ENCODE peak calls at places on chromosomes 4 and X, in four cellular contexts. H is heart left ventricle, A is IMR-90, U is esophagus squamous epithelium. T is an unnamed sample. For H3K27me3, the result is how much of the 10 kb centered on the place peaks cover.

GRCh38 chr4:120801171-120801758 is 121.3 kb downstream of the PRDM5 start:
- DNase-seq in H (peak), A (peak), U (no peak), T (no peak)

GRCh38 chr4:62495039-62495438 is 1294.9 kb downstream of the ADGRL3 start:
- DNase-seq in H (no peak), A (no peak), U (no peak), T (no peak)

GRCh38 chrX:100407147-100407783 is 2.8 kb downstream of the PCDH19 start:
- DNase-seq in H (no peak), A (no peak), U (no peak), T (no peak)

GRCh38 chrX:74779175-74779574 is 146.1 kb downstream of the NEXMIF start:
- DNase-seq in H (no peak), A (no peak), U (no peak), T (no peak)

GRCh38 chr4:141121768-141122415 is 11.4 kb downstream of the RNF150 start:
- DNase-seq in H (no peak), A (no peak), U (no peak), T (no peak)

GRCh38 chr4:143375326-143376073 is 38.8 kb downstream of the GAB1 start:
- DNase-seq in H (no peak), A (no peak), U (no peak), T (no peak)

GRCh38 chr4:186298034-186298647 is 32.2 kb downstream of the F11 start:
- DNase-seq in H (no peak), A (no peak), U (no peak), T (no peak)

GRCh38 chrX:131066237-131066636 is 8.1 kb downstream of the ARHGAP36 start:
- DNase-seq in H (no peak), A (no peak), U (no peak), T (no peak)

GRCh38 chrX:71616672-71617529 is 1.4 kb downstream of the CXCR3 start:
- DNase-seq in H (no peak), A (no peak), U (no peak), T (peak)

GRCh38 chrX:119880552-119881437 is 9.2 kb downstream of the NDUFA1 start:
- DNase-seq in H (peak), A (peak), U (no peak), T (no peak)

GRCh38 chr4:113179996-113180395 is 130.5 kb downstream of the ANK2 start:
- DNase-seq in H (no peak), A (peak), U (no peak), T (no peak)

GRCh38 chr4:184824776-184825393 is 883 bp downstream of the ACSL1 start:
- DNase-seq in H (no peak), A (no peak), U (no peak), T (no peak)

GRCh38 chr4:64341711-64342110 is 67.5 kb downstream of the TECRL start:
- DNase-seq in H (peak), A (no peak), U (no peak), T (no peak)

GRCh38 chrX:137428777-137429564 is 137.0 kb upstream of the ZIC3 start:
- DNase-seq in H (no peak), A (no peak), U (no peak), T (no peak)

GRCh38 chr4:112652216-112652615 is 15.3 kb downstream of the LARP7 start:
- DNase-seq in H (no peak), A (no peak), U (no peak), T (no peak)

GRCh38 chr4:110567266-110567665 is 55.6 kb downstream of the PITX2 start:
- DNase-seq in H (no peak), A (no peak), U (no peak), T (no peak)

GRCh38 chr4:7156273-7157139 is 35.8 kb upstream of the SORCS2 start:
- DNase-seq in H (peak), A (peak), U (no peak), T (peak)

GRCh38 chrX:84123585-84123984 is 64.4 kb downstream of the RPS6KA6 start:
- DNase-seq in H (no peak), A (no peak), U (no peak), T (no peak)

GRCh38 chr4:128812360-128812958 is 3.0 kb downstream of the JADE1 start:
- DNase-seq in H (peak), A (peak), U (no peak), T (no peak)

GRCh38 chr4:164700471-164700870 is 53.5 kb upstream of the SMIM31 start:
- DNase-seq in H (no peak), A (no peak), U (no peak), T (no peak)

GRCh38 chrX:85288992-85289723 is 45.4 kb downstream of the ZNF711 start:
- DNase-seq in H (no peak), A (no peak), U (no peak), T (no peak)

GRCh38 chrX:51862920-51863319 is 30.5 kb upstream of the MAGED1 start:
- DNase-seq in H (no peak), A (no peak), U (no peak), T (no peak)

GRCh38 chr4:161132715-161133425 is 1030.9 kb downstream of the FSTL5 start:
- DNase-seq in H (no peak), A (no peak), U (no peak), T (no peak)

GRCh38 chrX:46959101-46959500 is 46.9 kb downstream of the JADE3 start:
- DNase-seq in H (no peak), A (no peak), U (no peak), T (no peak)

GRCh38 chr4:36351082-36351666 is 69.8 kb downstream of the DTHD1 start:
- DNase-seq in H (peak), A (peak), U (peak), T (peak)

GRCh38 chr4:186727977-186728519 is 4.4 kb upstream of the FAT1 start:
- DNase-seq in H (no peak), A (no peak), U (no peak), T (no peak)

GRCh38 chrX:7153231-7153630 is 5.3 kb upstream of the PUDP start:
- DNase-seq in H (no peak), A (no peak), U (no peak), T (no peak)

GRCh38 chr4:74018116-74018515 is 19.6 kb upstream of the CXCL5 start:
- DNase-seq in H (no peak), A (peak), U (no peak), T (no peak)

GRCh38 chr4:86558799-86559198 is 35.3 kb upstream of the PTPN13 start:
- DNase-seq in H (no peak), A (peak), U (no peak), T (no peak)

GRCh38 chrX:114097411-114097810 is 486.5 kb upstream of the HTR2C start:
- DNase-seq in H (no peak), A (no peak), U (no peak), T (no peak)

GRCh38 chr4:168028568-168028967 is 63.8 kb upstream of the ANXA10 start:
- DNase-seq in H (no peak), A (peak), U (no peak), T (peak)

GRCh38 chrX:18879144-18879543 is 104.8 kb downstream of the PHKA2 start:
- DNase-seq in H (no peak), A (no peak), U (no peak), T (no peak)

GRCh38 chrX:54561622-54562021 is 31.6 kb downstream of the GNL3L start:
- DNase-seq in H (no peak), A (no peak), U (no peak), T (no peak)

GRCh38 chr4:39305902-39306677 is 60.1 kb downstream of the RFC1 start:
- DNase-seq in H (no peak), A (no peak), U (no peak), T (no peak)

GRCh38 chr4:154088741-154089140 is 299.9 kb upstream of the SFRP2 start:
- DNase-seq in H (no peak), A (no peak), U (no peak), T (no peak)

GRCh38 chr4:92299152-92299551 is 4.6 kb upstream of the GRID2 start:
- DNase-seq in H (no peak), A (peak), U (no peak), T (no peak)

GRCh38 chr4:102787096-102787867 is 26.5 kb upstream of the MANBA start:
- DNase-seq in H (no peak), A (peak), U (no peak), T (no peak)

GRCh38 chrX:95885074-95885473 is 799.6 kb upstream of the DIAPH2 start:
- DNase-seq in H (peak), A (no peak), U (no peak), T (no peak)

DNA sequence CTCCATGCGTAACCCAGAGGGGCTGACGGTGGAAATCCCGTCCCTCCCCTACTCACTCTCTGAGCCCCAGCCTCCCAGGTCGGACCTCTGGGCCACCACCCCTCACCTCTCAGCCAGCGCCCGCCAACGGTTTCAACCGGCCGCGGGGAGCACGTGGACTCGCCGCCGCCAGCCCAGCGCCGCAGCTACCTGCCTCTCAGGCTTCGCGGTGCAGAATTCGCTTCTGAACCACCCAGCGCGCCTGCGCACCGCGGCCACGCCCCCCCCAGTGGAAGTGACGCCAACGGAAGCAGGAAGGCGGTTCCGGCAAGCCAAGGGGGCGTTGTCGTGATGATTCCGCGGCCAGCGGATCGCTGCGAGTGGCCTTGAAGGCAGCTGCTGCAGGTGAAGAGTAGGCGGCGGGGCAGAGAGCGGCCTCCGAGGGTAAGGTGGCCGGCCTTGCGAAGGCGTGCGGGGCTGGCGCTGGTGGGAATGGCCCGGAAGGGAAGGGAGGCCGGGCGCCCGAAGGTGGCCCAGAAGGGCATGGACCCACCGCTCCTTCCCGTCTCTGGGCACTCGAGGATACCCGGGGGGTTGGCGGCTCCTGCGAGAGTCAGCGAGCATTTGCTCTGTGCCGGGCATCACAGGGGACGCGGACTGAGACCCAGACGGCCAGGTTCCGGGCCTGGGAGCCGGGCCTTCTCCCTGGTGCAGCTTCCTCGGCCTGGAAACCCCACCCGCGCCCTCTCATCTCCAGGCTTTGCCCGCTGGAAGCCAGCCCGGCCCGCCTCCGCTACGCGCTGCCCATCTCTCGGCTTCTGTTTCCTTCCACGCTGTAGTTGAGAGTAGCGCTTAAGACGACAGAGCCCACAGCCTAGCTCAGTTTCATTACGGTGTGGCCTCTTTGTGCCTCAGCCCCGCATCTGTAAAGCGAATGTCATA is at the start of the genes LYAR and ZBTB49:
- DNase-seq in H (peak), A (peak), U (peak), T (peak)
- TF ChIP-seq POLR2A in H (peak), A (no peak), U (peak), T (peak)

GRCh38 chrX:133938530-133938929 is 46.9 kb downstream of the GPC3 start:
- DNase-seq in H (no peak), A (no peak), U (no peak), T (no peak)
- H3K27me3 ChIP-seq in H (under half), A (under half), U (under half), T (under half)

GRCh38 chr4:54513231-54513630 is 144.5 kb upstream of the KIT start:
- DNase-seq in H (no peak), A (peak), U (no peak), T (no peak)
- H3K27ac ChIP-seq in H (no peak), A (peak), U (peak), T (no peak)

DNA sequence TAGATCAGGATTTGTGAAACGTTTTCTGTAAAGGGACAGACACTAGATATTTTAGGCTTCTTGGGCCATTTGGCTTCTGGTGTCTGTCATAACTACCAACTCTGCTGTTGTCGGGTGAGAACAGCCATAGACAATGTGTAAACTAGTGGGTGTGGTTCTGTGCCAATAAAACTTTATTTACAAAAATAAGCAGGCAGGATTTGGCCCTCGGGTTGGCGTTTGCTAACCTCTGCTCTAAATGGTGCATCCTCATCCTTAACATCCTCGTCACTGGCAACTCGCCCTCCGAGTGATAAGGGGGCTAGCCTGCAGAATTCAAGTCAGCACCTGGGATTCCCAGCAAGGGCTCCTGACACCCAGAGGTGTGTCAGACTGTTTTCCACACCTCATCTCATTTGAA is 105.8 kb upstream of the MSX1 start:
- DNase-seq in H (no peak), A (no peak), U (no peak), T (no peak)
- TF ChIP-seq POLR2A in H (no peak), A (no peak), U (no peak), T (no peak)

T was measured in right lobe of liver.